ENCODE peak calls at places on chromosome 20, in six cellular contexts. F is fibroblast of the aortic adventitia; G is GM12865; D is cardiac muscle cell; M is IMR-90; C is CD8-positive, alpha-beta T cell. X is an unnamed sample.

GRCh38 chr20:63134201-63134612 is 81.7 kb downstream of the YTHDF1 start:
- DNase-seq in M (no peak), C (no peak), F (no peak), G (peak; percentile 5), D (no peak), X (no peak)

GRCh38 chr20:51631011-51631950 is 88.8 kb upstream of the NFATC2 start:
- DNase-seq in M (peak; percentile 99), C (no peak), G (peak; percentile 36), F (peak; percentile 99), D (no peak), X (peak; percentile 98)

GRCh38 chr20:23884136-23884770 is 4.7 kb upstream of the CST5 start:
- DNase-seq in M (no peak), G (no peak), D (no peak), F (no peak), C (no peak), X (no peak)

GRCh38 chr20:41889871-41890224 is 271.7 kb upstream of the CHD6 start:
- DNase-seq in D (no peak), G (no peak), C (no peak), F (no peak), M (no peak), X (no peak)

GRCh38 chr20:833450-834150 is at the start of gene FAM110A:
- DNase-seq in D (peak; percentile 97), M (peak; percentile 91), C (peak; percentile 95), G (peak; percentile 97), F (peak; percentile 91), X (peak; percentile 94)

GRCh38 chr20:60062431-60063336 is 104.5 kb downstream of the CDH26 start:
- DNase-seq in F (peak; percentile 80), D (no peak), M (peak; percentile 69), G (no peak), C (no peak), X (peak; percentile 97)

GRCh38 chr20:58818585-58819285 is 32.0 kb downstream of the GNAS-AS1 start:
- DNase-seq in M (peak; percentile 89), F (no peak), D (peak; percentile 85), C (no peak), G (peak; percentile 42), X (peak; percentile 93)

GRCh38 chr20:50077818-50078601 is 34.9 kb downstream of the UBE2V1 start:
- DNase-seq in C (no peak), F (no peak), G (no peak), M (no peak), D (no peak), X (no peak)

GRCh38 chr20:25310268-25310920 is 62.5 kb downstream of the PYGB start:
- DNase-seq in D (peak; percentile 47), C (no peak), M (peak; percentile 96), G (peak; percentile 82), F (peak; percentile 82), X (peak; percentile 88)

GRCh38 chr20:49385471-49385870 is 97.0 kb downstream of the KCNB1 start:
- DNase-seq in C (no peak), G (peak; percentile 29), F (peak; percentile 33), M (peak; percentile 22), D (peak; percentile 34), X (peak; percentile 47)

DNA sequence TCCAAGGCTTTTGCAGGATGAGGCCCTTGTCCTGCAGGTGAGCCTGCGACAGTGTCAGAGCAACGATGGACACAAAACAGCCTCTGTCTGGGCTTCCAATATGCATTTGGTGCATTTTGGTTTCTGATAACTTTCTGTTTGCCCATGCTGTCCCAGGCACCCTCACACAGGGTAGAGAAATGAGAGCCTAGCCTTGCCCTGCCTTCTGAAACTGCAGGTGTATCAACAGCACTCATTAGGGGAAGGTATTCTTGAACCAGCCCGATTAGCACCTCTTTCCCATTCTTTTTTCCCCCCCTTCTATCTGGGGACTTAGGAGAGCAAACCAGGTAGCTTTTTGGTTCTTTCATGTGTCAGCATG is 30.3 kb downstream of the CHMP4B start:
- DNase-seq in F (no peak), C (no peak), D (no peak), M (no peak), G (no peak), X (no peak)
- H3K4me3 ChIP-seq in F (no peak overlapping the region), C (no peak overlapping the region), D (no peak overlapping the region), M (no peak overlapping the region), G (no peak overlapping the region), X (no peak overlapping the region)

DNA sequence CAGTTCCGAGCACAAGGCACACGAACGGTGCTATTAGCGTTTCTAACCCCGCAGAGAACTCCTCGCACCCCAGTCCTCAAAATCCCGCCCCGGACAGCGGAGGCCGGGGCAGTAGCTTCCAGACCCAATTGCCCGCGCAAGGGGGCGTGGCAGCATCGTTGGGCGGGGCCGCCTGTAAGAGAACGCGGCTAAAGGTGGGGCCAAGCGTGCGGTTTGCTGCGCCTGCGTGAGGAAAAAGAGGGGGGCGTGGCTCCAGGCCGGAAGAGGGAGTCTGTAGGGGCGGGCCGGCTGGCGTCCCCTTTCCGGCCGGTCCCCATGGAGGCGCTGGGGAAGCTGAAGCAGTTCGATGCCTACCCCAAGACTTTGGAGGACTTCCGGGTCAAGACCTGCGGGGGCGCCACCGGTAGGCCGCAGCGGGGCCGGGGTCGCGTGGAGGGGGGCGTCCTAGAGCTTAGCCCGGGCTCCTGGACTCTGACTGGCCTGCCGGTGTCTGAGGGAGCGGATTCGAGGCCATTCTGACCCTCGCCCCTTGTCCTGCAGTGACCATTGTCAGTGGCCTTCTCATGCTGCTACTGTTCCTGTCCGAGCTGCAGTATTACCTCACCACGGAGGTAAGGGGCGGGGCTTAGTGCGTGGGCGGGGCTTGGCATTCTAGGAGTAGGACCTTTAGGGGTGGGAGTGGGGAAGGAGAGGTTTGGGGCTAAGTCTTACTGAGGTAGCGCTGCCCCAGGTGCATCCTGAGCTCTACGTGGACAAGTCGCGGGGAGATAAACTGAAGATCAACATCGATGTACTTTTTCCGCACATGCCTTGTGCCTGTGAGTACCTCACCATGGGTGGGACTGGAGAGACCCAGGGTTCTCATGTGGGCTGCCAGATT is at the start of gene ERGIC3:
- DNase-seq in F (peak; percentile 91), D (peak; percentile 99), C (peak; percentile 98), M (peak; percentile 90), G (peak; percentile 98), X (peak; percentile 94)
- TF ChIP-seq CTCF in F (no peak), D (no peak), C (no peak), M (no peak), G (no peak), X (no peak)

GRCh38 chr20:38210741-38211140 is 45.7 kb upstream of the TGM2 start:
- DNase-seq in F (peak; percentile 65), M (peak; percentile 64), G (no peak), C (no peak), D (no peak), X (peak; percentile 34)
- H3K4me3 ChIP-seq in F (no peak overlapping the region), M (no peak overlapping the region), G (no peak overlapping the region), C (no peak overlapping the region), D (no peak overlapping the region), X (no peak overlapping the region)

DNA sequence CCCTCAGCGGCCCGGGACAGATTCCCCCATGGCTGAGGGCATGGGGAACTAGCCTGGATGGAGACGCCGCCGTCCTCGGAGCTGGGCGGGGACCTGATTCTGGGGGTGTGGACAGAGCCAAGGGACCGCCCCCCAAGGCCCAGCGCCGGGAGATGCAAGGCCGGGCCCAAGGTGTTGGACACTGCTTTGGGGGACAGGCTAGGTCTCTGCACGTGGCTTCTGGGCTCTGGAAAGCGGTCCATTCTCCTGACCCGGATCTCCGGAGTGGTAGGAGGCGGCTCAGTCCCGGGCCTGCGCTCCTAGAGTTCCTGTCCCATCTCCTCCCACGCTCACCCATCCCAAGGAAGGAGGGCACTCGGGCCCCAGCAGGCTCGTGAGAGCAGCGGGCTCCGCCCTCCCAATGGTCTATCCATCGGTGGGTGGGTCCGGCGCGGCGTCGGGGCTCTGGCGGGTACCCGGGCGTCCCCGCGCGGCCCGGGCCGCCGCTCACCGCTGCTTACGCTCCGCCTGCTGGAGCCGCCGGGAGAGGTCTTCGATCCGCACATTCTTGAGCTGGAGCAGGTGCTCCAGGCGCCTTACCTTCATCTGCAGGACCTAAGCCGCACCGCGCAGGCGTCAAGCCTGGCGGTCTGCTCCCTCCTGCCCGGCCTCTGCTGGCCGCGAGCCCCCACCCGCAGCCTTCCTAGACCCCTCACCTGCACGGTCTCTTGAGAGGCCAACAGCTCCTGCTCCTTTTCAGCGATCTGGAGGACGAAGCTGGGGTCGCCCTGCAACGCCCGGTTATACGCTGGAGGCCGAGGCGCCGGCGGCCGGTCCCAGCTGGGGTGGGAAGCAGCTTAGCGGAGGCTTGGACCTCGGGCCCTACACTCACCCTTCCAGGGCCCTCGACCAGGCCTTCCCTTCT is 3.3 kb downstream of the SPEF1 start:
- DNase-seq in F (peak; percentile 34), G (no peak), D (peak; percentile 37), M (no peak), C (peak; percentile 54), X (peak; percentile 36)
- TF ChIP-seq CTCF in F (no peak), G (no peak), D (peak; percentile 13), M (no peak), C (no peak), X (no peak)

DNA sequence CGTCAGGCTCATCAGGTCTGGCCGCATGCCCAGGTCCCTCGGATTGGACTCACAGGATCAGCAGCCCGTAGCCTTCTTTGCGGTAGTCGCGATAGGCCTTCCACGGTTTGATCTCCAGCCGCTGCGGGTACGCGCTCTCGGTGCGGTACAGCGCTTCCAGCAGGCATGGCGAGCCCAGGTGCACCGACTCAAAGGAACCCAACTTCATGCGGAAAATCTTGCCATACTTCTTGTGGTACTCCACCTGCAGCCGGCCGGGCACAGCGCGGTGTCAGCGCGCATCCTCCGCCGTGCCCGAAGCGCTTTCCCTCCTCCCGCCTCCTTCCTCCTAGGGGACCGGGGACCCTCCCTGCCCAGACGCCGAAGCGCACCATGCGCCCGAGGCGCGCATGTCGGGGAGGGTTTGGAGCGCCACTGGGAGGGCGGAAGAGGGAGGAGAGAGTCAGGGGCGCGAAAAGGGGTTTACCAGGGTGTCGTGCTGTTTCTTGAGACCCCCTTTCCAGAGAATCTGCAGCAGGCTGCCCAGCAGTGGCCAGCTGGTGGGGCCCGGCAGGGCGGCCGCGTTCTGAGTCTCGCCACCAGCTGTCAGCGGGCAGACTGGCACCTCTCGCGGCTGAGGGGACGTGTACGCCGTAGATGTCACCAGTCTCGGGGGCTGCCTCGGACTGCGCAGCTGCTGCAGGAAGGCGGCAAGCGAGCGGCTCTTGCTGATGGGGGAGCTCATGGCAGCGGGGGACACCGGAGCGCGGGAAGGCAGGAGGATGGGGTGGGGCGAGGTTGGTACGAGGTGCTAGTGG is 732 bp downstream of the CYP24A1 start:
- DNase-seq in G (no peak), F (no peak), M (no peak), C (no peak), D (peak; percentile 36), X (no peak)
- H3K4me3 ChIP-seq in G (no peak overlapping the region), F (no peak overlapping the region), M (no peak overlapping the region), C (no peak overlapping the region), D (peak overlapping the region; percentile 16), X (peak overlapping the region; percentile 35)

DNA sequence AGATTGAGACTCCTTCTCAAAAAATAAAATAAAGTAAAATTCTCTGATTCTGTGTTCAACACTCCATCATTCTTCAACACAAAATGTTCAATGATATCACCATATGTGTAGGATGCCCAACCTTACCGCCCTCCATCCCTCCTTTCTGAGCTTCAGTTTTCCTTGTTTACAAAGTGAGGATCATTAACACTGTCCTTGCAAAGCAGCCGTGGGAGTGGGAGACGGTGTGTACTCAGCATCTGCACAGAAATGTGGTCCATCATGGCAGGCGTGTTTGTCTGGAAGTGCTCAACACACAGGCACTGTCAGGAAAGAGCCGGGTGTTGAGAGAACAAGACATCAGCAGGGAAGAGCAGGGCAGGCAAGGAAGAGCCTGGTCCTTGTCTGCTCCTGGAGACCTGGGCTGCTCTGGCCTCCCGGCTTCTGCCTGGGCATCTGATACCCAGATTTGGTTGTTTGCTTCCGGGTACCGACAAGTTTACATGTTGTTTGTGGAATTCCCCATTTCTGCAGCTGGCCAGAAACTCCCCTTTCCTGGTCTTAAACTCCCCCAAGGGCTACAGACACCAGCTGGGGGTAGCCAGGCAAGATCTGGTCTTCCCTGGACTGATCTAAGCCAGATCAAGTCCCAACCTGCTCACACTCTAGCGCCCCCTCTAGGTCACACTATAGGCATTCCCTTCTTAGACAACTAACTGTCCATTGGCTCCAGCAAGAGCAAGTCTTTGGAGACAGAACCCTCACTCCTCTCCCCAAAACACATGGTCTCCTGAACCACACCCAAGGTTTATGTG is 26.7 kb upstream of the TTPAL start:
- DNase-seq in G (peak; percentile 78), F (no peak), M (no peak), D (no peak), C (no peak), X (no peak)
- TF ChIP-seq CTCF in G (peak; percentile 45), F (no peak), M (peak; percentile 9), D (peak; percentile 42), C (no peak), X (peak; percentile 16)

GRCh38 chr20:36238153-36238552 is 1.9 kb downstream of the AAR2 start:
- DNase-seq in C (no peak), G (no peak), M (no peak), D (no peak), F (no peak), X (no peak)
- H3K4me3 ChIP-seq in C (no peak overlapping the region), G (no peak overlapping the region), M (no peak overlapping the region), D (no peak overlapping the region), F (no peak overlapping the region), X (no peak overlapping the region)